ENCODE peak calls at places on chromosomes 1 and 21, in four cellular contexts. A, G, M and B are unnamed samples.

GRCh38 chr1:22780696-22781095 is 70.1 kb downstream of the EPHB2 start:
- DNase-seq in A (no peak), G (peak), M (peak), B (peak)

GRCh38 chr1:32539584-32540571 is 651 bp downstream of the ZBTB8A start:
- DNase-seq in A (no peak), G (peak), M (peak), B (peak)

GRCh38 chr1:156927215-156928042 is 7.0 kb downstream of the LRRC71 start:
- DNase-seq in A (peak), G (peak), M (peak), B (peak)

GRCh38 chr21:37579356-37579755 is 212.8 kb downstream of the DYRK1A start:
- DNase-seq in A (no peak), G (no peak), M (no peak), B (no peak)

GRCh38 chr21:44011123-44011773 is 861 bp upstream of the TRAPPC10 start:
- DNase-seq in A (no peak), G (peak), M (peak), B (peak)

GRCh38 chr1:205179842-205180241 is 31.7 kb downstream of the DSTYK start:
- DNase-seq in A (no peak), G (no peak), M (no peak), B (no peak)

GRCh38 chr1:159171688-159172501 is 480 bp downstream of the CADM3 start:
- DNase-seq in A (no peak), G (no peak), M (no peak), B (peak)

GRCh38 chr1:19682901-19683300 is 18.2 kb downstream of the HTR6 start:
- DNase-seq in A (no peak), G (no peak), M (no peak), B (no peak)

GRCh38 chr1:54297596-54298283 is 97.8 kb downstream of the MRPL37 start:
- DNase-seq in A (no peak), G (peak), M (no peak), B (no peak)

GRCh38 chr1:151542710-151543129 is 2.6 kb downstream of the TUFT1 start:
- DNase-seq in A (no peak), G (no peak), M (no peak), B (no peak)

GRCh38 chr1:178273707-178274410 is 180.0 kb downstream of the RASAL2 start:
- DNase-seq in A (no peak), G (no peak), M (no peak), B (no peak)

GRCh38 chr1:59645893-59646292 is 168.9 kb upstream of the HOOK1 start:
- DNase-seq in A (no peak), G (peak), M (no peak), B (no peak)

GRCh38 chr1:218482683-218483082 is 137.5 kb downstream of the TGFB2 start:
- DNase-seq in A (no peak), G (no peak), M (no peak), B (no peak)
- TF ChIP-seq FOXJ3 in A (no peak), G (no peak), M (no peak), B (no peak)

GRCh38 chr1:162022626-162023025 is 1.0 kb downstream of the OLFML2B start:
- DNase-seq in A (no peak), G (no peak), M (no peak), B (no peak)

GRCh38 chr1:162023181-162023546 is 505 bp downstream of the OLFML2B start:
- DNase-seq in A (no peak), G (no peak), M (no peak), B (no peak)

GRCh38 chr1:162021124-162021523 is 2.5 kb downstream of the OLFML2B start:
- DNase-seq in A (no peak), G (no peak), M (no peak), B (no peak)

GRCh38 chr1:162026906-162027305 is 3.2 kb upstream of the OLFML2B start:
- DNase-seq in A (no peak), G (no peak), M (no peak), B (no peak)

GRCh38 chr1:162023547-162024501 is at the start of gene OLFML2B:
- DNase-seq in A (peak), G (peak), M (peak), B (peak)
- TF ChIP-seq CTCF in A (peak), G (peak), M (peak), B (no peak)

GRCh38 chr21:30436986-30437385 is 3.1 kb upstream of the KRTAP15-1 start:
- DNase-seq in A (no peak), G (no peak), M (no peak), B (no peak)

GRCh38 chr21:30430170-30430655 is at the start of gene KRTAP13-4:
- DNase-seq in A (no peak), G (no peak), M (no peak), B (peak)

GRCh38 chr21:30439975-30440374 is at the start of gene KRTAP15-1:
- DNase-seq in A (no peak), G (no peak), M (no peak), B (no peak)

GRCh38 chr21:30434033-30434631 is 4.1 kb downstream of the KRTAP13-4 start:
- DNase-seq in A (no peak), G (peak), M (peak), B (peak)
- TF ChIP-seq FOXJ3 in A (no peak), G (no peak), M (no peak), B (no peak)

DNA sequence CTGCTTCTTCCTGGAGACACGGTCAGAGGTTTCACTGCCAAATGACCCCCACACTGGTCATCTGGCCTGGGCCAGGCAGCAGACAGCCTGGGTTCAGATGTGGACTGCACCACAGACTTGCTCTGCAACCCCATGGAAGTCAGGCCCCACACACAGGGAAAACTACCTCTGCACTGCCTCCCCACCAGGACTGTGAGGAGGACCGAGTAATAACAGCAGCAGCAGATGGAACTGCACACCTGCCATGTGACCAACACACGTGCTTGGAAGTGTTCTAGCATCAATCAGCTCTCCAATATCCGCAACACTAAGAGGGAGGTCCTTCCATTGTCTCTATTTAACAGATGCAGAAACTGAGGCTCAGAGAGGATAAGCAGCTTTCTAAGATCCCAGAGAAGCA is 51.4 kb downstream of the SLC9A1 start:
- DNase-seq in A (no peak), G (no peak), M (no peak), B (no peak)
- TF ChIP-seq CTCF in A (no peak), G (no peak), M (no peak), B (no peak)

GRCh38 chr21:34885636-34886553 is 163.2 kb downstream of the RUNX1 start:
- DNase-seq in A (peak), G (no peak), M (no peak), B (peak)
- TF ChIP-seq FOXJ3 in A (no peak), G (no peak), M (no peak), B (no peak)

DNA sequence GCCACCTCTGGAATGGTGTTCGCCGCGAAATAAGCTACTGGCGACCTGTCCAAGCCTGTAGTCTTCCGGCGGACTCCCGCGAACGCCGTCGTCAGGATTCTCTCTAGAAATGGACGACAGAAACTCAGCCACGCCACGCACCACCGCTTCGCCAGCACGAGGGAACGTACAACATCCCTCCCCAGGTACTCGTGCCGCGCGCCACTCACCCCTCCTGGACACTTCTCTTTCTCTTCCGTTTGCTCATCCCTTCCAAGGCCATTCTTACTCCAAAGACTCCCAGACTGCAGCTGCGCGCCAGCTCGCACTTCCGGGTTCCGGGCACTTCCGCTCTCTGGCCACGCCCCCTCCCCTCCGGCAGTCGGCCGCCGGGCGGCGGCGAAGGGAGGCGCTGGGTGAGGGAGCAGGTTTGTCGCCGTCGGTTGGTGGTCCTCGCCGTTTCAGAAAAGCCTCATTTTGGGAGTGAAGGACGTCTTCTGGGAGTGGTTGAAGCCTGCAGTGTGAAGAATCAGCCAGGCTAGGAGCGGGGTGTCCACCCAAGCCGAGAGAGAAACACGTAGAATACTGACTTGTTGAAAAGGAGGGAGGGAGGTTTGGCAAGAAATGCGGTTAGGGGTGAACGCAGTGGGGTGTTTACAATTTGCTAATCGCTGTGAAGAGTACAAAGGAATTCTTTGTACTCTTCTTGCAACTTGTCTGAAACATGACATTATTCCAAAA is at the start of gene RBM34:
- DNase-seq in A (peak), G (peak), M (peak), B (peak)
- TF ChIP-seq CTCF in A (peak), G (peak), M (no peak), B (no peak)

DNA sequence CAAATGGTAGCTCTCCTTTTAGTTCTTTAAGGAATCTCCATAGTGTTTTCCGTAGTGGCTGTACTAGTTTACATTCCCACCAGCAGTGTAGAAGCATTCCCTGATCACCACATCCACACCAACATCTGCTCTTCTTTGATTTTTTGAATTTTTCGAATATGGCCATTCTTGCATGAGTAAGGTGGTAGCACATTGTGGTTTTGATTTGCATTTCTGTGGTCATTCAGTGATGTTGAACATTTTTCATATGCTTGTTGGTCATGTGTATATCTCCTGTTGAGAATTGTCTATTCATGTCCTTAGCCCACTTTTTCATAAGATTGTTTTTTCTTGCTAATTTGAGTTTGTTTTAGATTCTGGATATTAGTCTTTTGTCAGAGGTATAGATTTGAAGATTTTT is 84.6 kb upstream of the B3GALT2 start:
- DNase-seq in A (no peak), G (no peak), M (no peak), B (no peak)
- TF ChIP-seq FOXJ3 in A (no peak), G (no peak), M (no peak), B (no peak)

GRCh38 chr1:103525607-103526507 is at the start of gene RNPC3:
- DNase-seq in A (peak), G (peak), M (peak), B (peak)
- TF ChIP-seq CTCF in A (peak), G (peak), M (peak), B (no peak)

DNA sequence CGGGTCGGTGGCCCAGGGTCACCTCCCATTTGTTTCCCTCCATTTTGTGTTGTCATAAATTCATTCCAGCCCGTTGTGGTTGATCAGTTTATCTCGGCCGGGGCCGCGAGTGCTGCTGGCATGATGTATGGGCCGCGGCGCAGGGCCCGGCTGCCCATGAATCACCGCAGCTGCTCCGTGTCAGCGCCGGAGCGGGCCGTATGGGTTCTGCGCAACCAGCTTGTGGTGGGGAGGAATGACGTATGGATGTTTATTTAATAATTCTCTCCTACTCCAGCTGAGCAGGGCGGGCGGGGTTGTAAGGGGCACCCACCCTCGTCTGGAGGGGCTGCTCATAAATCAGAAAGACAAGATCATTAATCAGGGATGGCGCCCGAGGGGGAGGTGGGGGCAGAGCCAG is 28.0 kb downstream of the TMEM53 start:
- DNase-seq in A (no peak), G (no peak), M (no peak), B (no peak)
- TF ChIP-seq FOXJ3 in A (no peak), G (no peak), M (no peak), B (no peak)

GRCh38 chr1:24286246-24287010 is 32.7 kb upstream of the GRHL3 start:
- DNase-seq in A (no peak), G (no peak), M (no peak), B (peak)
- TF ChIP-seq CTCF in A (no peak), G (no peak), M (no peak), B (no peak)